ENCODE peak calls at places on chromosomes 16 and 17, in six cellular contexts. N is RWPE1; R is tibial nerve; D is stimulated activated CD4-positive, alpha-beta T cell treated with anti-CD3 and anti-CD28 coated beads, Interleukin-2, amount 100 ng/mL, for 48 hours; E is fibroblast of the conjunctiva; S is GM03348. Z is an unnamed sample.
A peak's percentile ranks its signal among the peaks of the same experiment; 100 is the strongest.

GRCh38 chr17:63974594-63975192 is 2.0 kb upstream of the SCN4A start:
- DNase-seq in E (no peak), S (peak; percentile 72), N (peak; percentile 78), R (no peak), D (no peak), Z (no peak)

GRCh38 chr16:4664538-4665418 is 28.6 kb upstream of the NUDT16L1 start:
- DNase-seq in E (no peak), R (no peak), N (peak; percentile 46), S (no peak), D (peak; percentile 45), Z (no peak)

GRCh38 chr16:53775821-53776431 is 72.0 kb downstream of the FTO start:
- DNase-seq in N (peak; percentile 68), E (peak; percentile 88), D (no peak), S (peak; percentile 61), R (no peak), Z (no peak)

GRCh38 chr17:64081802-64082799 is 47.8 kb downstream of the ERN1 start:
- DNase-seq in E (peak; percentile 84), N (peak; percentile 74), D (no peak), R (no peak), S (peak; percentile 69), Z (no peak)

GRCh38 chr17:57623620-57624019 is 121.5 kb downstream of the CCDC182 start:
- DNase-seq in D (no peak), S (no peak), E (no peak), N (no peak), R (no peak), Z (peak; percentile 20)

GRCh38 chr16:86292942-86293341 is 217.4 kb upstream of the FOXF1 start:
- DNase-seq in S (no peak), N (no peak), R (no peak), E (no peak), D (no peak), Z (no peak)

GRCh38 chr17:73290399-73291259 is 21.2 kb downstream of the CDC42EP4 start:
- DNase-seq in E (no peak), D (no peak), N (no peak), R (no peak), S (no peak), Z (no peak)

GRCh38 chr16:86294535-86294934 is 215.8 kb upstream of the FOXF1 start:
- DNase-seq in R (no peak), S (no peak), E (no peak), D (no peak), N (no peak), Z (no peak)

GRCh38 chr17:79965806-79966205 is 69.9 kb downstream of the TBC1D16 start:
- DNase-seq in R (no peak), E (no peak), D (no peak), N (no peak), S (no peak), Z (peak; percentile 54)

GRCh38 chr16:57690782-57691471 is 3.7 kb upstream of the DRC7 start:
- DNase-seq in S (no peak), N (no peak), D (no peak), R (no peak), E (no peak), Z (no peak)

GRCh38 chr16:66735891-66736290 is 15.5 kb downstream of the DYNC1LI2 start:
- DNase-seq in E (no peak), D (no peak), R (no peak), N (peak; percentile 55), S (no peak), Z (no peak)

Z was measured in dorsolateral prefrontal cortex.